ENCODE peak calls at places on chromosomes 12 and 14, in seven cellular contexts. X is AG08396; R is activated T-cell treated with anti-CD3 and anti-CD28 coated beads for 1 hour; I is CD8-positive, alpha-beta memory T cell; A is ELR; J is GM13976; G is RWPE1. M is an unnamed sample.

GRCh38 chr12:63882844-63883243 is 38.3 kb downstream of the SRGAP1 start:
- DNase-seq in X (no peak), R (no peak), I (no peak), A (no peak), J (no peak), G (no peak), M (no peak)

GRCh38 chr12:117012189-117012805 is 86.9 kb downstream of the TESC start:
- DNase-seq in X (peak; percentile 46), R (no peak), I (no peak), A (peak; percentile 16), J (no peak), G (peak; percentile 49), M (no peak)

GRCh38 chr12:59839514-59839913 is 243.7 kb downstream of the SLC16A7 start:
- DNase-seq in X (no peak), R (no peak), I (no peak), A (peak; percentile 22), J (no peak), G (no peak), M (no peak)

GRCh38 chr12:57242691-57243454 is 8.1 kb downstream of the STAC3 start:
- DNase-seq in X (peak; percentile 41), R (peak; percentile 65), I (peak; percentile 58), A (peak; percentile 66), J (peak; percentile 79), G (peak; percentile 74), M (peak; percentile 79)

GRCh38 chr12:109706747-109707469 is 6.7 kb upstream of the FAM222A start:
- DNase-seq in X (no peak), R (no peak), I (no peak), A (no peak), J (no peak), G (no peak), M (no peak)

GRCh38 chr12:75953312-75953906 is 78.2 kb downstream of the PHLDA1 start:
- DNase-seq in X (peak; percentile 20), R (no peak), I (no peak), A (peak; percentile 79), J (no peak), G (peak; percentile 44), M (no peak)

GRCh38 chr12:47811581-47812484 is 7.9 kb downstream of the HDAC7 start:
- DNase-seq in X (peak; percentile 53), R (no peak), I (no peak), A (peak; percentile 89), J (no peak), G (no peak), M (no peak)

GRCh38 chr12:4714879-4715278 is 5.3 kb upstream of the GALNT8 start:
- DNase-seq in X (no peak), R (no peak), I (no peak), A (no peak), J (no peak), G (no peak), M (no peak)

GRCh38 chr14:62691613-62692489 is 353.4 kb downstream of the KCNH5 start:
- DNase-seq in X (peak; percentile 26), R (no peak), I (no peak), A (peak; percentile 75), J (no peak), G (peak; percentile 82), M (peak; percentile 21)

GRCh38 chr14:101219896-101220703 is 316.6 kb upstream of the RTL1 start:
- DNase-seq in X (no peak), R (no peak), I (no peak), A (no peak), J (no peak), G (no peak), M (no peak)

GRCh38 chr14:69845050-69845581 is 34.1 kb upstream of the SMOC1 start:
- DNase-seq in X (no peak), R (no peak), I (no peak), A (no peak), J (no peak), G (no peak), M (no peak)

GRCh38 chr14:72677664-72678063 is 216.2 kb downstream of the DPF3 start:
- DNase-seq in X (no peak), R (no peak), I (no peak), A (peak; percentile 24), J (no peak), G (no peak), M (no peak)

GRCh38 chr12:22437031-22437806 is 102.7 kb upstream of the ST8SIA1 start:
- DNase-seq in X (no peak), R (no peak), I (no peak), A (no peak), J (no peak), G (peak; percentile 13), M (no peak)

GRCh38 chr14:52131640-52132320 is 62.9 kb upstream of the NID2 start:
- DNase-seq in X (peak; percentile 92), R (peak; percentile 3), I (peak; percentile 32), A (peak; percentile 97), J (peak; percentile 67), G (peak; percentile 83), M (peak; percentile 71)

GRCh38 chr14:28754209-28754985 is 12.2 kb upstream of the FOXG1 start:
- DNase-seq in X (peak; percentile 63), R (no peak), I (no peak), A (peak; percentile 72), J (peak; percentile 55), G (peak; percentile 66), M (no peak)

GRCh38 chr14:37678916-37679315 is 83.5 kb downstream of the TTC6 start:
- DNase-seq in X (no peak), R (no peak), I (no peak), A (peak; percentile 40), J (no peak), G (no peak), M (no peak)

GRCh38 chr12:116612436-116612835 is 53.3 kb downstream of the MAP1LC3B2 start:
- DNase-seq in X (no peak), R (no peak), I (no peak), A (no peak), J (no peak), G (no peak), M (no peak)

GRCh38 chr12:80770958-80771357 is 54.2 kb downstream of the MYF5 start:
- DNase-seq in X (no peak), R (no peak), I (no peak), A (no peak), J (no peak), G (no peak), M (no peak)

GRCh38 chr12:114975974-114976310 is 292.0 kb upstream of the TBX3 start:
- DNase-seq in X (no peak), R (no peak), I (no peak), A (no peak), J (no peak), G (no peak), M (no peak)

M was measured in 8988T.